ENCODE peak calls at places on chromosomes 12 and 14, in nine cellular contexts. B, D, J, U, F, W, C, O and Q are unnamed samples.

GRCh38 chr12:47686645-47687240 is 19.1 kb downstream of the RPAP3 start:
- DNase-seq in U (no peak), D (peak; percentile 74), B (no peak), J (no peak), W (no peak), O (no peak), F (no peak), C (peak; percentile 74), Q (peak; percentile 29)

GRCh38 chr12:19031032-19031431 is 98.5 kb upstream of the PLEKHA5 start:
- DNase-seq in J (no peak), F (no peak), O (no peak), C (peak; percentile 77), W (no peak), D (peak; percentile 78), U (no peak), B (peak; percentile 49), Q (no peak)

GRCh38 chr14:64693766-64694165 is 10.5 kb upstream of the PLEKHG3 start:
- DNase-seq in O (no peak), D (no peak), W (no peak), F (no peak), B (no peak), C (no peak), U (no peak), J (no peak), Q (no peak)

GRCh38 chr12:131415781-131416180 is 295.1 kb upstream of the SFSWAP start:
- DNase-seq in C (no peak), B (no peak), O (no peak), F (peak; percentile 24), W (no peak), J (no peak), U (no peak), D (no peak), Q (peak; percentile 59)

GRCh38 chr14:61404637-61405036 is 83.3 kb downstream of the PRKCH start:
- DNase-seq in B (no peak), U (no peak), O (no peak), F (no peak), D (no peak), W (no peak), J (no peak), C (no peak), Q (no peak)

GRCh38 chr12:94621662-94622359 is 28.5 kb downstream of the TMCC3 start:
- DNase-seq in O (no peak), W (no peak), D (peak; percentile 23), J (no peak), B (no peak), C (peak; percentile 95), U (no peak), F (no peak), Q (no peak)

GRCh38 chr12:65113621-65114035 is 7.5 kb downstream of the WIF1 start:
- DNase-seq in W (no peak), C (no peak), O (no peak), U (no peak), D (no peak), F (no peak), J (no peak), B (no peak), Q (no peak)

GRCh38 chr14:86626530-86626929 is 1096.6 kb downstream of the FLRT2 start:
- DNase-seq in W (no peak), U (no peak), B (no peak), C (no peak), J (no peak), F (no peak), O (no peak), D (peak; percentile 1), Q (no peak)

GRCh38 chr12:124294686-124295315 is at the start of gene RFLNA:
- DNase-seq in J (no peak), W (no peak), F (no peak), U (peak; percentile 62), D (peak; percentile 14), B (no peak), C (no peak), O (no peak), Q (no peak)

GRCh38 chr14:28608438-28608837 is 158.1 kb upstream of the FOXG1 start:
- DNase-seq in B (no peak), W (no peak), F (no peak), J (no peak), U (no peak), O (no peak), D (peak; percentile 71), C (no peak), Q (no peak)

GRCh38 chr14:61934385-61934784 is 172.2 kb downstream of the SNAPC1 start:
- DNase-seq in O (no peak), U (no peak), C (no peak), J (no peak), B (no peak), D (peak; percentile 57), W (no peak), F (no peak), Q (no peak)

GRCh38 chr12:123989168-123989567 is 16.2 kb downstream of the ZNF664 start:
- DNase-seq in B (no peak), C (no peak), U (no peak), J (no peak), W (no peak), D (no peak), O (no peak), F (no peak), Q (no peak)

GRCh38 chr12:46372131-46372851 is at the start of gene SLC38A2:
- DNase-seq in J (peak; percentile 98), C (peak; percentile 97), F (peak; percentile 99), W (peak; percentile 94), U (peak; percentile 99), D (peak; percentile 94), B (peak; percentile 83), O (peak; percentile 99), Q (peak; percentile 99)

GRCh38 chr12:104347374-104348075 is 44.0 kb downstream of the EID3 start:
- DNase-seq in F (no peak), D (no peak), W (no peak), U (no peak), O (no peak), B (no peak), J (no peak), C (no peak), Q (no peak)

GRCh38 chr12:3328081-3328480 is 162.9 kb upstream of the PRMT8 start:
- DNase-seq in F (no peak), J (peak; percentile 6), W (no peak), O (no peak), D (no peak), C (no peak), U (no peak), B (no peak), Q (no peak)

GRCh38 chr12:25694072-25694471 is 141.0 kb upstream of the LMNTD1 start:
- DNase-seq in D (peak; percentile 97), B (peak; percentile 12), U (no peak), O (no peak), F (no peak), W (no peak), J (peak; percentile 55), C (peak; percentile 19), Q (peak; percentile 90)

GRCh38 chr14:94213021-94213420 is 38.9 kb downstream of the PPP4R4 start:
- DNase-seq in C (no peak), B (no peak), D (peak; percentile 12), J (no peak), W (no peak), U (no peak), O (no peak), F (no peak), Q (no peak)

GRCh38 chr12:47910486-47910885 is 5.7 kb upstream of the VDR start:
- DNase-seq in W (no peak), J (no peak), D (peak; percentile 69), C (no peak), B (no peak), U (no peak), F (no peak), O (no peak), Q (no peak)

GRCh38 chr12:112032292-112032691 is 19.1 kb downstream of the ERP29 start:
- DNase-seq in J (no peak), W (no peak), O (no peak), B (no peak), F (no peak), C (no peak), U (no peak), D (no peak), Q (no peak)

GRCh38 chr12:29534935-29535334 is 37.4 kb upstream of the OVCH1 start:
- DNase-seq in F (no peak), B (no peak), J (no peak), D (peak; percentile 65), C (no peak), U (no peak), W (no peak), O (no peak), Q (no peak)

GRCh38 chr14:68692916-68693771 is 99.7 kb downstream of the ZFP36L1 start:
- DNase-seq in C (no peak), U (no peak), F (peak; percentile 64), O (no peak), D (peak; percentile 80), W (no peak), B (no peak), J (no peak), Q (no peak)

GRCh38 chr12:46494424-46494823 is 121.9 kb upstream of the SLC38A2 start:
- DNase-seq in U (no peak), C (peak; percentile 86), F (no peak), J (no peak), O (no peak), W (no peak), B (no peak), D (peak; percentile 89), Q (no peak)

GRCh38 chr12:46562625-46563228 is 190.2 kb upstream of the SLC38A2 start:
- DNase-seq in C (peak; percentile 91), D (peak; percentile 98), B (no peak), F (no peak), U (no peak), O (no peak), W (no peak), J (no peak), Q (no peak)

GRCh38 chr14:77989441-77989891 is 180.7 kb upstream of the NRXN3 start:
- DNase-seq in C (no peak), J (peak; percentile 33), U (no peak), B (no peak), O (no peak), D (no peak), F (no peak), W (no peak), Q (no peak)

GRCh38 chr12:108804361-108804949 is 52.9 kb downstream of the SSH1 start:
- DNase-seq in D (peak; percentile 95), C (no peak), F (no peak), B (no peak), J (peak; percentile 72), W (no peak), O (no peak), U (no peak), Q (peak; percentile 56)

GRCh38 chr14:103739466-103739792 is 23.8 kb downstream of the ZFYVE21 start:
- DNase-seq in F (peak; percentile 57), U (no peak), B (no peak), D (no peak), C (no peak), W (no peak), O (no peak), J (no peak), Q (no peak)

GRCh38 chr14:102182901-102183619 is 43.4 kb downstream of the WDR20 start:
- DNase-seq in B (no peak), F (no peak), U (no peak), J (no peak), D (no peak), W (no peak), O (no peak), C (no peak), Q (no peak)

GRCh38 chr14:28308727-28309126 is 457.9 kb upstream of the FOXG1 start:
- DNase-seq in B (no peak), D (peak; percentile 95), J (no peak), F (no peak), U (no peak), O (no peak), W (no peak), C (no peak), Q (no peak)

GRCh38 chr14:45709541-45709940 is 456.5 kb upstream of the MIS18BP1 start:
- DNase-seq in J (no peak), B (no peak), C (no peak), U (no peak), O (no peak), F (no peak), W (no peak), D (no peak), Q (no peak)

GRCh38 chr14:97458302-97459137 is 661.3 kb downstream of the VRK1 start:
- DNase-seq in J (peak; percentile 29), O (peak; percentile 48), D (no peak), U (peak; percentile 38), W (peak; percentile 63), B (no peak), C (no peak), F (no peak), Q (peak; percentile 60)

GRCh38 chr14:58832010-58832409 is 194.2 kb downstream of the DACT1 start:
- DNase-seq in W (no peak), J (no peak), B (no peak), U (no peak), O (no peak), D (no peak), F (no peak), C (no peak), Q (no peak)